ENCODE peak calls at places on chromosomes 13 and 19, in six cellular contexts. C is adipocyte; B is CD4-positive, alpha-beta memory T cell; Y is upper lobe of right lung; A is left ventricle myocardium inferior; I is spleen. Z is an unnamed sample.
A peak's percentile ranks its signal among the peaks of the same experiment; 100 is the strongest.

GRCh38 chr13:48873598-48873997 is 102.1 kb upstream of the FNDC3A start:
- DNase-seq in C (peak; percentile 56), B (no peak), Y (no peak), A (no peak), I (no peak), Z (no peak)

GRCh38 chr13:40780822-40781401 is 8.5 kb upstream of the SLC25A15 start:
- DNase-seq in C (no peak), B (no peak), Y (no peak), A (no peak), I (no peak), Z (no peak)

GRCh38 chr19:44588753-44589112 is 24.6 kb upstream of the IGSF23 start:
- DNase-seq in C (no peak), B (no peak), Y (no peak), A (no peak), I (no peak), Z (no peak)

GRCh38 chr19:42850981-42851717 is 28.4 kb downstream of the PSG1 start:
- DNase-seq in C (peak; percentile 97), B (no peak), Y (no peak), A (peak; percentile 25), I (no peak), Z (peak; percentile 79)

GRCh38 chr19:7257148-7258041 is 36.8 kb downstream of the INSR start:
- DNase-seq in C (no peak), B (no peak), Y (peak; percentile 66), A (no peak), I (peak; percentile 75), Z (peak; percentile 74)

GRCh38 chr19:1364070-1364719 is 19.5 kb upstream of the NDUFS7 start:
- DNase-seq in C (no peak), B (no peak), Y (no peak), A (no peak), I (no peak), Z (no peak)

GRCh38 chr19:8515317-8515716 is 1.4 kb upstream of the ZNF414 start:
- DNase-seq in C (no peak), B (peak; percentile 90), Y (peak; percentile 80), A (no peak), I (peak; percentile 85), Z (no peak)

GRCh38 chr13:59924256-59924655 is 239.5 kb downstream of the DIAPH3 start:
- DNase-seq in C (no peak), B (no peak), Y (no peak), A (no peak), I (no peak), Z (no peak)

GRCh38 chr13:112229445-112229844 is 146.7 kb upstream of the SPACA7 start:
- DNase-seq in C (no peak), B (no peak), Y (peak; percentile 22), A (no peak), I (peak; percentile 56), Z (no peak)

GRCh38 chr19:10602330-10603083 is 15.4 kb upstream of the AP1M2 start:
- DNase-seq in C (peak; percentile 95), B (peak; percentile 84), Y (peak; percentile 93), A (peak; percentile 89), I (peak; percentile 96), Z (peak; percentile 91)

GRCh38 chr19:58153386-58153785 is 2.8 kb upstream of the ZNF329 start:
- DNase-seq in C (no peak), B (no peak), Y (no peak), A (no peak), I (no peak), Z (no peak)
- H3K4me1 ChIP-seq in C (peaks cover 23% of the 10 kb centered on the region), B (peaks cover 23% of the 10 kb centered on the region), Y (peaks cover 16% of the 10 kb centered on the region), A (peaks cover 66% of the 10 kb centered on the region), I (peaks cover 22% of the 10 kb centered on the region), Z (peaks cover 44% of the 10 kb centered on the region)

GRCh38 chr19:5949792-5950305 is 28.1 kb downstream of the RANBP3 start:
- DNase-seq in C (no peak), B (peak; percentile 63), Y (peak; percentile 89), A (peak; percentile 65), I (no peak), Z (no peak)
- H3K4me1 ChIP-seq in C (peaks cover 40% of the 10 kb centered on the region), B (peaks cover 87% of the 10 kb centered on the region), Y (peaks cover 82% of the 10 kb centered on the region), A (peaks cover 86% of the 10 kb centered on the region), I (peaks cover 60% of the 10 kb centered on the region), Z (peaks cover 94% of the 10 kb centered on the region)

GRCh38 chr13:77084755-77085154 is 57.8 kb upstream of the FBXL3 start:
- DNase-seq in C (no peak), B (no peak), Y (no peak), A (no peak), I (no peak), Z (no peak)
- H3K4me1 ChIP-seq in C (peaks cover 5% of the 10 kb centered on the region), B (no peaks in the 10 kb centered on the region), Y (no peaks in the 10 kb centered on the region), A (peaks cover 6% of the 10 kb centered on the region), I (no peaks in the 10 kb centered on the region), Z (no peaks in the 10 kb centered on the region)

GRCh38 chr19:17528610-17529009 is 17.2 kb downstream of the PGLS start:
- DNase-seq in C (no peak), B (no peak), Y (no peak), A (no peak), I (no peak), Z (no peak)
- H3K4me1 ChIP-seq in C (no peaks in the 10 kb centered on the region), B (peaks cover 12% of the 10 kb centered on the region), Y (peaks cover 5% of the 10 kb centered on the region), A (peaks cover 2% of the 10 kb centered on the region), I (peaks cover 5% of the 10 kb centered on the region), Z (no peaks in the 10 kb centered on the region)